ENCODE peak calls at places on chromosomes 12 and 14, in ten cellular contexts. T is RPMI7951; D is suprapubic skin; C is head of caudate nucleus; Y is glutamatergic neuron; A is lower leg skin; V is dorsolateral prefrontal cortex; M is CD4-positive, alpha-beta memory T cell; E is upper lobe of right lung; L is lower lobe of right lung. O is an unnamed sample.

GRCh38 chr12:32070370-32070769 is 36.3 kb upstream of the BICD1 start:
- DNase-seq in T (no peak), D (no peak), C (no peak), Y (no peak), A (no peak), V (no peak), M (no peak), E (no peak), L (no peak), O (no peak)

GRCh38 chr14:104927901-104928300 is 3.2 kb downstream of the PLD4 start:
- DNase-seq in T (no peak), D (no peak), C (no peak), Y (no peak), A (no peak), V (peak), M (no peak), E (no peak), L (no peak), O (no peak)

GRCh38 chr12:62859203-62859799 is 75.6 kb downstream of the PPM1H start:
- DNase-seq in T (no peak), D (no peak), C (no peak), Y (no peak), A (no peak), V (no peak), M (no peak), E (no peak), L (no peak), O (no peak)

GRCh38 chr12:107731376-107731775 is 29.6 kb downstream of the PRDM4 start:
- DNase-seq in T (no peak), D (no peak), C (no peak), Y (no peak), A (no peak), V (no peak), M (no peak), E (no peak), L (no peak), O (no peak)

GRCh38 chr12:52514471-52515318 is 5.5 kb downstream of the KRT5 start:
- DNase-seq in T (no peak), D (no peak), C (no peak), Y (no peak), A (peak), V (no peak), M (no peak), E (no peak), L (no peak), O (no peak)

GRCh38 chr14:102993523-102993922 is 63.8 kb downstream of the CDC42BPB start:
- DNase-seq in T (peak), D (no peak), C (no peak), Y (no peak), A (no peak), V (no peak), M (no peak), E (no peak), L (no peak), O (no peak)

GRCh38 chr12:87427770-87428169 is 601.4 kb downstream of the C12orf50 start:
- DNase-seq in T (no peak), D (no peak), C (no peak), Y (no peak), A (no peak), V (no peak), M (no peak), E (no peak), L (no peak), O (no peak)

GRCh38 chr12:60832300-60832699 is 1236.5 kb downstream of the SLC16A7 start:
- DNase-seq in T (no peak), D (no peak), C (no peak), Y (no peak), A (no peak), V (no peak), M (no peak), E (no peak), L (no peak), O (no peak)

GRCh38 chr14:61211476-61212262 is 69.5 kb downstream of the TMEM30B start:
- DNase-seq in T (no peak), D (no peak), C (no peak), Y (peak), A (no peak), V (no peak), M (no peak), E (no peak), L (no peak), O (no peak)

GRCh38 chr12:21828779-21829178 is 54.3 kb upstream of the KCNJ8 start:
- DNase-seq in T (no peak), D (no peak), C (no peak), Y (no peak), A (peak), V (no peak), M (no peak), E (no peak), L (no peak), O (no peak)

GRCh38 chr12:3924761-3925160 is 51.6 kb upstream of the PARP11 start:
- DNase-seq in T (no peak), D (no peak), C (no peak), Y (no peak), A (no peak), V (no peak), M (no peak), E (no peak), L (no peak), O (no peak)

GRCh38 chr12:30533518-30533917 is 162.2 kb downstream of the IPO8 start:
- DNase-seq in T (no peak), D (no peak), C (no peak), Y (no peak), A (no peak), V (no peak), M (no peak), E (no peak), L (no peak), O (no peak)

GRCh38 chr12:111693818-111694217 is 8.0 kb downstream of the ACAD10 start:
- DNase-seq in T (no peak), D (no peak), C (no peak), Y (no peak), A (no peak), V (no peak), M (no peak), E (no peak), L (no peak), O (no peak)

GRCh38 chr12:54416908-54417603 is 2.0 kb downstream of the ITGA5 start:
- DNase-seq in T (no peak), D (no peak), C (no peak), Y (no peak), A (no peak), V (no peak), M (peak), E (no peak), L (no peak), O (no peak)

GRCh38 chr12:68557011-68557715 is 53.5 kb upstream of the RAP1B start:
- DNase-seq in T (peak), D (no peak), C (no peak), Y (no peak), A (no peak), V (no peak), M (no peak), E (no peak), L (no peak), O (no peak)

GRCh38 chr12:1920971-1921370 is 2.5 kb upstream of the CACNA2D4 start:
- DNase-seq in T (no peak), D (peak), C (peak), Y (no peak), A (no peak), V (peak), M (no peak), E (peak), L (peak), O (no peak)

GRCh38 chr14:100309028-100309718 is 2.9 kb upstream of the SLC25A29 start:
- DNase-seq in T (no peak), D (no peak), C (no peak), Y (peak), A (no peak), V (no peak), M (peak), E (no peak), L (no peak), O (no peak)

GRCh38 chr12:12586879-12587675 is 24.4 kb upstream of the DUSP16 start:
- DNase-seq in T (no peak), D (no peak), C (no peak), Y (no peak), A (peak), V (no peak), M (no peak), E (no peak), L (no peak), O (no peak)

GRCh38 chr12:128133321-128134050 is 133.5 kb upstream of the TMEM132C start:
- DNase-seq in T (no peak), D (no peak), C (no peak), Y (no peak), A (no peak), V (no peak), M (no peak), E (no peak), L (no peak), O (no peak)

GRCh38 chr14:62076825-62077660 is 314.8 kb downstream of the SNAPC1 start:
- DNase-seq in T (no peak), D (no peak), C (no peak), Y (no peak), A (no peak), V (no peak), M (no peak), E (no peak), L (no peak), O (no peak)

GRCh38 chr12:11500222-11500860 is 105.0 kb upstream of the PRB2 start:
- DNase-seq in T (peak), D (no peak), C (peak), Y (peak), A (peak), V (peak), M (peak), E (peak), L (peak), O (peak)

GRCh38 chr14:68393178-68393763 is 399.6 kb downstream of the ZFP36L1 start:
- DNase-seq in T (peak), D (no peak), C (no peak), Y (no peak), A (no peak), V (no peak), M (no peak), E (no peak), L (no peak), O (no peak)

GRCh38 chr12:74129702-74130101 is 407.9 kb upstream of the ATXN7L3B start:
- DNase-seq in T (no peak), D (no peak), C (no peak), Y (no peak), A (no peak), V (no peak), M (no peak), E (no peak), L (no peak), O (no peak)

GRCh38 chr12:65902504-65902903 is 78.2 kb downstream of the HMGA2 start:
- DNase-seq in T (peak), D (no peak), C (no peak), Y (no peak), A (no peak), V (no peak), M (no peak), E (no peak), L (no peak), O (no peak)

GRCh38 chr14:92645841-92646478 is 102.5 kb downstream of the LGMN start:
- DNase-seq in T (peak), D (no peak), C (no peak), Y (no peak), A (no peak), V (no peak), M (no peak), E (no peak), L (no peak), O (no peak)

GRCh38 chr12:32546272-32546671 is 132.8 kb upstream of the DNM1L start:
- DNase-seq in T (no peak), D (no peak), C (no peak), Y (no peak), A (no peak), V (no peak), M (no peak), E (no peak), L (no peak), O (no peak)

GRCh38 chr12:46471404-46471803 is 98.8 kb upstream of the SLC38A2 start:
- DNase-seq in T (no peak), D (no peak), C (no peak), Y (no peak), A (no peak), V (no peak), M (no peak), E (no peak), L (no peak), O (no peak)

GRCh38 chr14:100494645-100495044 is 92.6 kb downstream of the BEGAIN start:
- DNase-seq in T (no peak), D (no peak), C (no peak), Y (no peak), A (no peak), V (no peak), M (no peak), E (no peak), L (no peak), O (no peak)

GRCh38 chr12:66647034-66647691 is 31.7 kb downstream of the GRIP1 start:
- DNase-seq in T (peak), D (no peak), C (no peak), Y (no peak), A (no peak), V (no peak), M (no peak), E (no peak), L (no peak), O (no peak)

GRCh38 chr12:45130881-45131281 is 80.0 kb upstream of the DBX2 start:
- DNase-seq in T (peak), D (no peak), C (peak), Y (peak), A (peak), V (peak), M (no peak), E (no peak), L (no peak), O (peak)

GRCh38 chr14:95478818-95479217 is 37.6 kb downstream of the SYNE3 start:
- DNase-seq in T (no peak), D (no peak), C (no peak), Y (no peak), A (no peak), V (no peak), M (no peak), E (no peak), L (no peak), O (no peak)

GRCh38 chr14:30243805-30244204 is 315.2 kb upstream of the G2E3 start:
- DNase-seq in T (peak), D (no peak), C (no peak), Y (no peak), A (no peak), V (no peak), M (no peak), E (no peak), L (no peak), O (no peak)

GRCh38 chr14:92531151-92531873 is 17.7 kb downstream of the RIN3 start:
- DNase-seq in T (no peak), D (no peak), C (no peak), Y (no peak), A (no peak), V (no peak), M (no peak), E (peak), L (peak), O (no peak)

GRCh38 chr12:57611116-57611809 is at the start of gene ARHGEF25:
- DNase-seq in T (peak), D (no peak), C (no peak), Y (peak), A (peak), V (peak), M (no peak), E (no peak), L (no peak), O (no peak)

GRCh38 chr12:91704446-91704845 is 441.2 kb downstream of the BTG1 start:
- DNase-seq in T (no peak), D (no peak), C (no peak), Y (no peak), A (no peak), V (no peak), M (no peak), E (no peak), L (no peak), O (no peak)

GRCh38 chr14:75911883-75912282 is 69.9 kb downstream of the TGFB3 start:
- DNase-seq in T (no peak), D (no peak), C (peak), Y (peak), A (no peak), V (peak), M (no peak), E (no peak), L (no peak), O (no peak)

GRCh38 chr12:57237653-57237951 is 8.1 kb downstream of the SHMT2 start:
- DNase-seq in T (no peak), D (no peak), C (no peak), Y (no peak), A (no peak), V (no peak), M (no peak), E (peak), L (no peak), O (no peak)

GRCh38 chr12:66742508-66743367 is 63.9 kb upstream of the GRIP1 start:
- DNase-seq in T (no peak), D (no peak), C (no peak), Y (no peak), A (no peak), V (no peak), M (no peak), E (no peak), L (no peak), O (no peak)